ENCODE peak calls at places on chromosomes 12 and 14, in six cellular contexts. H is RKO, E is H9, D is T-helper 2 cell, W is osteocyte, O is GM19239. I is an unnamed sample.

GRCh38 chr12:121110211-121110940 is 22.3 kb upstream of the P2RX7 start:
- DNase-seq in H (peak), E (peak), W (no peak), O (peak), D (peak), I (peak)

GRCh38 chr12:105729931-105730330 is 399.4 kb downstream of the C12orf75 start:
- DNase-seq in W (no peak), D (no peak), H (no peak), E (no peak), O (no peak), I (no peak)

GRCh38 chr14:31950760-31951637 is 126.1 kb upstream of the ARHGAP5 start:
- DNase-seq in O (no peak), W (no peak), E (peak), D (no peak), H (no peak), I (peak)

GRCh38 chr12:115155665-115156645 is 472.0 kb upstream of the TBX3 start:
- DNase-seq in E (no peak), O (no peak), W (no peak), D (no peak), H (peak), I (peak)

GRCh38 chr14:106657460-106657859 is 1131.1 kb downstream of the TMEM121 start:
- DNase-seq in D (peak), O (no peak), W (no peak), E (no peak), H (no peak), I (no peak)

GRCh38 chr12:105672576-105672975 is 342.1 kb downstream of the C12orf75 start:
- DNase-seq in E (no peak), H (no peak), D (no peak), O (no peak), W (no peak), I (no peak)

GRCh38 chr14:78605065-78605762 is 435.0 kb downstream of the NRXN3 start:
- DNase-seq in D (no peak), E (no peak), H (no peak), O (no peak), W (no peak), I (no peak)

GRCh38 chr12:66467932-66468331 is 165.6 kb downstream of the HELB start:
- DNase-seq in O (no peak), W (no peak), H (no peak), D (no peak), E (no peak), I (peak)

GRCh38 chr14:25049127-25049558 is 804 bp downstream of the STXBP6 start:
- DNase-seq in O (no peak), D (no peak), E (no peak), W (no peak), H (no peak), I (peak)

GRCh38 chr14:71739273-71739990 is 192.8 kb upstream of the RGS6 start:
- DNase-seq in E (peak), H (peak), W (no peak), D (no peak), O (no peak), I (peak)

GRCh38 chr12:22406622-22407021 is 72.1 kb upstream of the ST8SIA1 start:
- DNase-seq in H (no peak), W (no peak), E (no peak), O (no peak), D (no peak), I (no peak)

GRCh38 chr14:102363182-102363952 is 626 bp downstream of the TECPR2 start:
- DNase-seq in E (no peak), D (peak), O (peak), H (peak), W (no peak), I (peak)

GRCh38 chr12:123119808-123120207 is 31.1 kb downstream of the PITPNM2 start:
- DNase-seq in O (peak), H (no peak), E (no peak), W (no peak), D (no peak), I (no peak)

GRCh38 chr12:132583736-132584135 is 26.6 kb downstream of the LRCOL1 start:
- DNase-seq in E (peak), W (no peak), D (no peak), O (no peak), H (no peak), I (peak)

GRCh38 chr14:69326611-69327010 is 66.7 kb downstream of the GALNT16 start:
- DNase-seq in E (no peak), D (no peak), O (no peak), W (no peak), H (no peak), I (no peak)

GRCh38 chr12:26621932-26622331 is 211.1 kb downstream of the ITPR2 start:
- DNase-seq in D (no peak), E (no peak), W (no peak), O (no peak), H (no peak), I (no peak)

GRCh38 chr12:97038859-97039258 is 131.8 kb downstream of the NEDD1 start:
- DNase-seq in E (no peak), O (no peak), D (no peak), H (no peak), W (no peak), I (no peak)

GRCh38 chr12:96862326-96862725 is 44.7 kb upstream of the NEDD1 start:
- DNase-seq in W (no peak), H (no peak), E (no peak), O (no peak), D (no peak), I (peak)

GRCh38 chr14:90557516-90557915 is 160.7 kb downstream of the CALM1 start:
- DNase-seq in O (no peak), D (no peak), W (no peak), E (no peak), H (no peak), I (no peak)

I was measured in GM23338.